ENCODE peak calls at places on chromosomes 4 and X, in seven cellular contexts. S, I, X, O, M, J and G are unnamed samples.

GRCh38 chr4:107616838-107617389 is 103.1 kb downstream of the PAPSS1 start:
- DNase-seq in S (no peak), I (no peak), X (no peak), O (no peak), M (no peak), J (no peak), G (no peak)

GRCh38 chrX:4550018-4550417 is 836.6 kb upstream of the PRKX start:
- DNase-seq in S (peak), I (no peak), X (no peak), O (no peak), M (peak), J (no peak), G (no peak)

GRCh38 chr4:112099701-112100289 is 45.5 kb upstream of the FAM241A start:
- DNase-seq in S (peak), I (no peak), X (no peak), O (peak), M (peak), J (no peak), G (no peak)

GRCh38 chrX:44036336-44036735 is 63.1 kb upstream of the NDP start:
- DNase-seq in S (peak), I (no peak), X (no peak), O (peak), M (no peak), J (no peak), G (no peak)

GRCh38 chrX:134377537-134377936 is 82.4 kb upstream of the HPRT1 start:
- DNase-seq in S (peak), I (no peak), X (no peak), O (peak), M (peak), J (no peak), G (no peak)

GRCh38 chr4:87093443-87094123 is 126.8 kb downstream of the KLHL8 start:
- DNase-seq in S (peak), I (peak), X (no peak), O (peak), M (peak), J (no peak), G (no peak)

GRCh38 chr4:11635336-11635735 is 206.6 kb upstream of the HS3ST1 start:
- DNase-seq in S (no peak), I (no peak), X (no peak), O (peak), M (no peak), J (no peak), G (no peak)

GRCh38 chr4:140906984-140907962 is 151.1 kb upstream of the TBC1D9 start:
- DNase-seq in S (no peak), I (no peak), X (no peak), O (no peak), M (peak), J (no peak), G (no peak)

GRCh38 chrX:2318371-2318770 is 182.4 kb downstream of the DHRSX start:
- DNase-seq in S (no peak), I (no peak), X (no peak), O (no peak), M (no peak), J (no peak), G (no peak)

GRCh38 chrX:19174401-19175025 is 52.2 kb upstream of the ADGRG2 start:
- DNase-seq in S (peak), I (no peak), X (no peak), O (peak), M (no peak), J (no peak), G (no peak)

GRCh38 chr4:84912741-84913140 is 53.7 kb downstream of the WDFY3 start:
- DNase-seq in S (no peak), I (no peak), X (no peak), O (no peak), M (no peak), J (no peak), G (no peak)

GRCh38 chr4:140448830-140449229 is 21.4 kb upstream of the CLGN start:
- DNase-seq in S (peak), I (no peak), X (no peak), O (no peak), M (no peak), J (no peak), G (no peak)

GRCh38 chrX:50910685-50911176 is at the start of gene BMP15:
- DNase-seq in S (no peak), I (no peak), X (no peak), O (no peak), M (no peak), J (no peak), G (no peak)

GRCh38 chr4:48862661-48863060 is 31.8 kb downstream of the OCIAD1 start:
- DNase-seq in S (no peak), I (no peak), X (no peak), O (no peak), M (no peak), J (no peak), G (no peak)

GRCh38 chrX:55451125-55451524 is 802 bp upstream of the MAGEH1 start:
- DNase-seq in S (no peak), I (no peak), X (no peak), O (no peak), M (peak), J (no peak), G (no peak)

GRCh38 chr4:16439003-16439402 is 212.7 kb upstream of the TAPT1 start:
- DNase-seq in S (no peak), I (no peak), X (no peak), O (no peak), M (no peak), J (no peak), G (no peak)

GRCh38 chr4:144583658-144584057 is 62.3 kb upstream of the HHIP start:
- DNase-seq in S (no peak), I (no peak), X (no peak), O (peak), M (no peak), J (no peak), G (no peak)

GRCh38 chr4:91362125-91362524 is 941.6 kb upstream of the GRID2 start:
- DNase-seq in S (no peak), I (no peak), X (no peak), O (no peak), M (no peak), J (no peak), G (no peak)

GRCh38 chrX:44267116-44267515 is 76.4 kb downstream of the EFHC2 start:
- DNase-seq in S (no peak), I (no peak), X (no peak), O (no peak), M (no peak), J (no peak), G (no peak)

GRCh38 chrX:16212436-16212835 is 45.2 kb downstream of the MAGEB17 start:
- DNase-seq in S (peak), I (no peak), X (no peak), O (no peak), M (peak), J (no peak), G (no peak)

GRCh38 chrX:49192722-49193328 is 6.7 kb upstream of the PRICKLE3 start:
- DNase-seq in S (peak), I (no peak), X (no peak), O (no peak), M (no peak), J (no peak), G (no peak)

GRCh38 chrX:115690554-115691216 is 129.7 kb downstream of the PLS3 start:
- DNase-seq in S (peak), I (no peak), X (no peak), O (peak), M (peak), J (peak), G (no peak)

GRCh38 chrX:140765043-140765784 is 55.7 kb downstream of the LINC00632 start:
- DNase-seq in S (no peak), I (no peak), X (no peak), O (no peak), M (peak), J (no peak), G (no peak)

GRCh38 chr4:71380721-71381120 is 41.9 kb downstream of the SLC4A4 start:
- DNase-seq in S (no peak), I (no peak), X (no peak), O (no peak), M (no peak), J (no peak), G (no peak)

GRCh38 chr4:184599492-184600135 is 49.6 kb downstream of the CASP3 start:
- DNase-seq in S (no peak), I (no peak), X (no peak), O (peak), M (no peak), J (no peak), G (no peak)

GRCh38 chrX:44228621-44229020 is 114.9 kb downstream of the EFHC2 start:
- DNase-seq in S (no peak), I (no peak), X (no peak), O (no peak), M (no peak), J (no peak), G (no peak)

GRCh38 chr4:55553442-55553841 is 6.7 kb upstream of the CLOCK start:
- DNase-seq in S (peak), I (no peak), X (no peak), O (peak), M (no peak), J (peak), G (no peak)

GRCh38 chrX:100413231-100413630 is 3.2 kb upstream of the PCDH19 start:
- DNase-seq in S (peak), I (no peak), X (no peak), O (peak), M (peak), J (peak), G (no peak)

GRCh38 chr4:174713181-174713580 is 115.9 kb downstream of the GLRA3 start:
- DNase-seq in S (no peak), I (no peak), X (no peak), O (no peak), M (no peak), J (no peak), G (no peak)

GRCh38 chr4:155807021-155807420 is 48.2 kb downstream of the GUCY1B1 start:
- DNase-seq in S (no peak), I (no peak), X (no peak), O (no peak), M (no peak), J (no peak), G (no peak)

GRCh38 chrX:101485212-101486064 is at the start of gene ARMCX4:
- DNase-seq in S (peak), I (no peak), X (peak), O (peak), M (peak), J (peak), G (peak)

GRCh38 chr4:7412586-7412975 is 22.1 kb downstream of the PSAPL1 start:
- DNase-seq in S (no peak), I (no peak), X (no peak), O (no peak), M (no peak), J (no peak), G (peak)

GRCh38 chr4:68360570-68360969 is 10.7 kb upstream of the YTHDC1 start:
- DNase-seq in S (no peak), I (no peak), X (no peak), O (no peak), M (no peak), J (no peak), G (no peak)

GRCh38 chr4:85149656-85150055 is 183.2 kb upstream of the WDFY3 start:
- DNase-seq in S (no peak), I (no peak), X (no peak), O (peak), M (no peak), J (no peak), G (no peak)

GRCh38 chrX:72128183-72128834 is 3.4 kb downstream of the RTL5 start:
- DNase-seq in S (no peak), I (no peak), X (no peak), O (no peak), M (no peak), J (no peak), G (no peak)

GRCh38 chrX:72127332-72127731 is 4.4 kb downstream of the RTL5 start:
- DNase-seq in S (no peak), I (peak), X (no peak), O (no peak), M (no peak), J (no peak), G (no peak)

GRCh38 chrX:72125331-72126047 is 6.2 kb downstream of the RTL5 start:
- DNase-seq in S (no peak), I (peak), X (no peak), O (no peak), M (no peak), J (no peak), G (no peak)

GRCh38 chrX:72126048-72126415 is 5.7 kb downstream of the RTL5 start:
- DNase-seq in S (no peak), I (peak), X (no peak), O (peak), M (no peak), J (no peak), G (no peak)

DNA sequence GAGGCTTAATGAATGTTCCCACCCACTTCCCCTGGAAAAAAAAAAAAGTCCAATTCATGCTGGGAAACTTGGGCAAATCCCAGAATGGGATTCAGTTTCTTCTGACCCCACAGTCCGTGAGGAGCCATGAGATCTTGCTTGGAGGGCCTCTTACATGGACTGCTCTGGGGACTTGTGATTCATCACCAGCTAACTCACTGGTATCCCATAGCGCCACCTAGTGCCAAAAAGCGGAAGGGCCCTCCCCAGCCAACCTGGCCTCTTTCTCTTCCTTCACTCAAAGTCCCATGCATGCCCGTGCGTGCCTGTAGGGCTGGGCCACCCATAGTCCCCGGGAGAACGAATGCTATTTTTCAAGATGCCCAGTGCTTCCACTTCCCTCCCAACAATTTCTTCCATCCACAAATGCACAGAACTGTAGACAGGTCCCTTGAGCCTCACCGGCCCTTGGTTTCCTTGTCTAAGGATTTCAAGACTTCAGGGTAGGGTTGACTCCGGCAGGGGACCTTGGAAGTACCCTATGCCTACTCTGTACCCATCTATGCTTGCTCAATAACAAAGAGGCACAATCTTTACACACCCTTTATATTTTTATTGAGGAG is 5.1 kb downstream of the RTL5 start:
- DNase-seq in S (peak), I (peak), X (peak), O (peak), M (peak), J (peak), G (peak)
- TF ChIP-seq CTCF in S (peak), I (peak), X (peak), O (peak), M (peak), J (peak), G (peak)

GRCh38 chr4:78989697-78990270 is 50.5 kb upstream of the PAQR3 start:
- DNase-seq in S (no peak), I (no peak), X (no peak), O (no peak), M (no peak), J (no peak), G (no peak)

GRCh38 chr4:78984593-78984992 is 45.4 kb upstream of the PAQR3 start:
- DNase-seq in S (no peak), I (no peak), X (no peak), O (no peak), M (no peak), J (no peak), G (no peak)

GRCh38 chr4:78990938-78991810 is 51.9 kb upstream of the PAQR3 start:
- DNase-seq in S (no peak), I (no peak), X (no peak), O (no peak), M (peak), J (no peak), G (no peak)

GRCh38 chr4:78987683-78988082 is 48.4 kb upstream of the PAQR3 start:
- DNase-seq in S (no peak), I (no peak), X (no peak), O (no peak), M (no peak), J (no peak), G (no peak)
- H3K4me3 ChIP-seq in S (no peak), I (no peak), X (no peak), O (no peak), M (no peak), J (no peak), G (no peak)

GRCh38 chr4:38164346-38164745 is 204.1 kb downstream of the PTTG2 start:
- DNase-seq in S (no peak), I (no peak), X (no peak), O (no peak), M (no peak), J (no peak), G (no peak)

GRCh38 chr4:38160487-38161207 is 200.4 kb downstream of the PTTG2 start:
- DNase-seq in S (peak), I (no peak), X (no peak), O (peak), M (no peak), J (peak), G (no peak)

GRCh38 chr4:38163216-38164006 is 203.2 kb downstream of the PTTG2 start:
- DNase-seq in S (no peak), I (no peak), X (no peak), O (peak), M (no peak), J (no peak), G (no peak)

GRCh38 chr4:38161208-38162113 is 201.3 kb downstream of the PTTG2 start:
- DNase-seq in S (no peak), I (no peak), X (no peak), O (peak), M (no peak), J (no peak), G (no peak)

GRCh38 chr4:38162240-38162784 is 202.1 kb downstream of the PTTG2 start:
- DNase-seq in S (no peak), I (no peak), X (no peak), O (peak), M (no peak), J (no peak), G (no peak)
- H3K27ac ChIP-seq in S (no peak), I (no peak), X (no peak), O (peak), M (no peak), J (peak), G (no peak)

GRCh38 chr4:113328514-113328913 is 279.1 kb downstream of the ANK2 start:
- DNase-seq in S (peak), I (no peak), X (no peak), O (no peak), M (no peak), J (no peak), G (no peak)
- TF ChIP-seq CTCF in S (peak), I (peak), X (no peak), O (peak), M (peak), J (peak), G (peak)

DNA sequence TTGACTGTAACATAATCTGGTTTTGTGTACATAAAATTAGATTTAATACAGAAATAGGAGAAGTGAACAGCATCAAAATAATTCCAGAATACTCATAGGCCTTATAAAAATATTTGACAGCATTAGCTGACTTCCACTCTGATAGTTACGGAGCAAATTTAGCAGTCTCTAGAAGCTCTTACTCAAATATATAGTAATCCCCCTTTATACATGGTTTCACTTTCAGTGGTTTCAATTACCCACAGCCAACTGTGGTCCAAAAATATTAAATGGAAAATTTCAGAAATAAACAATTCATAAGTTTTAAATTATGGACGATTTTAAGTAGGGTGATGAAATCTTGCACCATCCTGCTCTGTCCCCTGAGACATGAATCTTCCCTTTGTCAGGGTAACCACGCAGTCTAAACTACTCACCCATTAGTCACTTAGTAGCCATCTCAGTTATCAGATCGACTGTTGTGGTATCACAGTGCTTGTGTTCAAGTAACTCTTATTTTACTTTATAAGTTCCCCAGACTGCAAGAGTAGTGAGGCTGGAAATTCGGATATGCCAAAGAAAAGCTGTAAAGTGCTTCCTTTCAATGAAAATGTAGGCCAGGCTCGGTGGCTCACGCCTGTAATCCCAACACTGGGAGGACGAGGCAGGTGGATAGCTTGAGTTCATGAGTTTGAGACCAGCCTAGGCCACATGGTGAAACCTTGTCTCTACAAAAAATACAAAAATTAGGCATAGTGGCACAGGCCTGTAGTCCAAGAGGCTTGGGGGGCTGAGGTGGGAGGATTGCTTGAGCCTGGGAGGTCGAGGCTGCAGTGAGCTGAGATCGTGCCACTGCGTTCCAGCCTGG is 17.2 kb upstream of the RTL9 start:
- DNase-seq in S (peak), I (no peak), X (no peak), O (peak), M (no peak), J (no peak), G (no peak)
- H3K4me3 ChIP-seq in S (no peak), I (no peak), X (no peak), O (no peak), M (no peak), J (no peak), G (no peak)

DNA sequence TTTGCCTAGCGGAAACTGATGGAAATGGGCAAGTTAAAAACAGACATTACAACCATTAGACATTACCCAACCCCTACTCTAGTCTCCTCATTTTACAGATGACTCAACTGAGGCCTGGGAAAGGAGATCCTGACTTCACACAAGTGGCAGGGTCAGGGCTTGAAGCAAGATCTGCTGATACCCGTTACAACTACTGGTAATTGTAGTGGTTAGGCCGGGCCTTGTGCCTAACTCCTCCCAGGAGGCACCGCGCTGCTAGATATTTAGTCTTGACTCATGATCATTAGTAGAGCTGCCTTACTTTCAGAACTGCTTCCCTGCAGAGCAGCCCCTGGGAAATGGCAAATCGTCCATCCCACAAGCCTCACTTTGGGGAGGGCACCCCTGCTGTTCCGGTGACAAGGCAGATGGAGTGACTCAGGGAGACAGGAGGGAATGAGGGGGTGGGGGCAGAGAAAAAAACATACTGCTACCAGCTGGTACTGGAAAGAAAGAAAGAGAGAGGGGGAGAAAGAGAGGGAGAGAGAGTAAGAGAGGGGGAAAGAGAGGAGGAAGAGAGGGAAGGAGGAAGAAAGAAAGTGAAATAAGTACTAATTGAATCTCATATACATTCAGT is 12.2 kb downstream of the ARHGEF6 start:
- DNase-seq in S (peak), I (no peak), X (peak), O (peak), M (no peak), J (peak), G (no peak)
- H3K27ac ChIP-seq in S (peak), I (no peak), X (peak), O (no peak), M (no peak), J (peak), G (peak)

GRCh38 chrX:23403849-23404248 is 69.2 kb downstream of the PTCHD1 start:
- DNase-seq in S (peak), I (no peak), X (no peak), O (no peak), M (peak), J (no peak), G (no peak)
- TF ChIP-seq CTCF in S (peak), I (no peak), X (peak), O (peak), M (peak), J (no peak), G (no peak)

GRCh38 chr4:99321241-99322191 is at the start of gene ADH1B:
- DNase-seq in S (no peak), I (no peak), X (no peak), O (no peak), M (no peak), J (no peak), G (no peak)
- H3K4me3 ChIP-seq in S (no peak), I (no peak), X (peak), O (no peak), M (no peak), J (peak), G (no peak)